ENCODE peak calls at places on chromosomes 16 and 17, in eight cellular contexts. R is DMS53; I is EH; F is WTC11; H is CD8-positive, alpha-beta memory T cell; W is activated naive CD8-positive, alpha-beta T cell treated with anti-CD3 and anti-CD28 coated beads, Interleukin-2, amount 10 ng/mL, durations not matched to agents 7 days and 5 days; S is M059J; J is omental fat pad. N is an unnamed sample.

GRCh38 chr16:88416686-88417085 is 33.9 kb downstream of the ZNF469 start:
- DNase-seq in R (no peak), S (no peak), I (no peak), H (no peak), F (no peak), J (no peak), W (no peak), N (no peak)

GRCh38 chr17:10171057-10171456 is 27.3 kb downstream of the GAS7 start:
- DNase-seq in F (no peak), H (no peak), I (no peak), S (no peak), R (no peak), J (no peak), W (no peak), N (no peak)

GRCh38 chr17:50806141-50806643 is 29.2 kb upstream of the WFIKKN2 start:
- DNase-seq in F (peak), J (no peak), H (no peak), R (no peak), W (no peak), S (no peak), I (no peak), N (no peak)

GRCh38 chr17:33494156-33494555 is 201.1 kb upstream of the ASIC2 start:
- DNase-seq in J (no peak), H (no peak), I (no peak), F (no peak), W (no peak), S (peak), R (no peak), N (no peak)

GRCh38 chr16:8867483-8868271 is 1.1 kb downstream of the CARHSP1 start:
- DNase-seq in I (peak), S (peak), W (peak), F (no peak), J (peak), H (no peak), R (peak), N (no peak)

GRCh38 chr16:66874079-66874775 is 6.1 kb upstream of the PDP2 start:
- DNase-seq in J (no peak), I (peak), H (no peak), F (no peak), S (peak), W (peak), R (no peak), N (no peak)

GRCh38 chr16:77298638-77299360 is 99.6 kb downstream of the SYCE1L start:
- DNase-seq in J (no peak), S (peak), H (no peak), F (no peak), R (no peak), I (peak), W (no peak), N (no peak)

GRCh38 chr16:77445321-77445720 is 10.5 kb upstream of the ADAMTS18 start:
- DNase-seq in J (no peak), W (no peak), R (no peak), I (no peak), F (no peak), H (no peak), S (peak), N (no peak)

GRCh38 chr17:82334204-82334621 is 647 bp upstream of the SECTM1 start:
- DNase-seq in I (no peak), F (no peak), H (no peak), W (no peak), R (peak), S (no peak), J (no peak), N (no peak)

GRCh38 chr17:2289878-2290478 is 13.6 kb downstream of the SMG6 start:
- DNase-seq in W (no peak), H (no peak), F (no peak), I (peak), R (no peak), J (no peak), S (peak), N (no peak)

GRCh38 chr16:14564323-14564722 is 65.7 kb downstream of the PARN start:
- DNase-seq in S (no peak), J (no peak), W (no peak), I (no peak), R (peak), F (no peak), H (no peak), N (no peak)

GRCh38 chr17:21275047-21275578 is 9.4 kb upstream of the MAP2K3 start:
- DNase-seq in W (no peak), I (peak), H (no peak), J (no peak), F (no peak), S (peak), R (peak), N (no peak)

GRCh38 chr17:44637066-44637465 is 19.2 kb upstream of the MEIOC start:
- DNase-seq in R (no peak), H (no peak), F (no peak), J (no peak), I (no peak), W (no peak), S (no peak), N (no peak)

GRCh38 chr16:22318690-22319358 is 21.6 kb downstream of the POLR3E start:
- DNase-seq in R (peak), S (peak), F (peak), I (peak), J (no peak), W (peak), H (peak), N (peak)

GRCh38 chr17:80264048-80264792 is 3.6 kb downstream of the RNF213 start:
- DNase-seq in H (peak), J (no peak), F (no peak), I (no peak), S (no peak), R (no peak), W (peak), N (no peak)

GRCh38 chr16:10093564-10093963 is 88.7 kb downstream of the GRIN2A start:
- DNase-seq in I (no peak), H (no peak), J (no peak), W (no peak), S (peak), F (no peak), R (no peak), N (no peak)

GRCh38 chr16:21301895-21302291 is 23.8 kb upstream of the CRYM start:
- DNase-seq in F (no peak), W (no peak), J (no peak), R (peak), H (no peak), I (no peak), S (peak), N (no peak)

GRCh38 chr16:85689285-85689949 is 663 bp upstream of the GINS2 start:
- DNase-seq in J (no peak), I (no peak), H (no peak), S (peak), F (no peak), W (no peak), R (no peak), N (no peak)

GRCh38 chr17:309361-309888 is 43.2 kb downstream of the RPH3AL start:
- DNase-seq in R (no peak), F (peak), W (no peak), H (no peak), I (no peak), S (peak), J (no peak), N (peak)

GRCh38 chr17:82648761-82649474 is 674 bp upstream of the WDR45B start:
- DNase-seq in W (peak), H (peak), F (peak), J (no peak), S (peak), I (no peak), R (peak), N (peak)

GRCh38 chr17:55830210-55830609 is 79.4 kb downstream of the PCTP start:
- DNase-seq in R (no peak), S (no peak), I (no peak), W (no peak), F (no peak), J (no peak), H (no peak), N (no peak)

GRCh38 chr17:80492343-80493136 is 16.1 kb upstream of the NPTX1 start:
- DNase-seq in J (no peak), R (no peak), F (no peak), H (no peak), S (no peak), W (no peak), I (no peak), N (no peak)

GRCh38 chr16:30523768-30524574 is 2.4 kb downstream of the ZNF768 start:
- DNase-seq in R (no peak), W (no peak), F (no peak), S (peak), H (no peak), I (no peak), J (no peak), N (no peak)